ENCODE peak calls at places on chromosomes 12 and 14, in five cellular contexts. L is stimulated activated effector memory CD8-positive, alpha-beta T cell treated with anti-CD3 and anti-CD28 coated beads, Interleukin-12 subunit alpha, Interleukin-12 subunit beta, amount 100 ng/mL, for 72 hours; W is cardiac septum; F is aorta; R is nucleus accumbens. S is an unnamed sample.

GRCh38 chr12:41604830-41605229 is 416.7 kb downstream of the PDZRN4 start:
- DNase-seq in L (no peak), W (no peak), F (no peak), R (no peak), S (no peak)

GRCh38 chr14:72736348-72736747 is 157.6 kb downstream of the DPF3 start:
- DNase-seq in L (no peak), W (peak), F (no peak), R (no peak), S (no peak)

GRCh38 chr12:110338754-110339153 is 57.7 kb downstream of the ATP2A2 start:
- DNase-seq in L (no peak), W (no peak), F (no peak), R (no peak), S (no peak)

GRCh38 chr12:52168019-52168717 is 23.6 kb downstream of the KRT80 start:
- DNase-seq in L (no peak), W (no peak), F (no peak), R (no peak), S (no peak)

GRCh38 chr14:89572566-89573398 is 155.7 kb upstream of the FOXN3 start:
- DNase-seq in L (no peak), W (no peak), F (no peak), R (no peak), S (no peak)

GRCh38 chr14:45686771-45687170 is 433.8 kb upstream of the MIS18BP1 start:
- DNase-seq in L (no peak), W (no peak), F (no peak), R (no peak), S (no peak)

GRCh38 chr12:66196806-66197205 is 7.8 kb downstream of the IRAK3 start:
- DNase-seq in L (no peak), W (no peak), F (no peak), R (no peak), S (no peak)

GRCh38 chr12:69119770-69120169 is 119.6 kb upstream of the CPSF6 start:
- DNase-seq in L (no peak), W (no peak), F (no peak), R (no peak), S (no peak)

GRCh38 chr14:95290769-95291440 is 28.8 kb downstream of the CLMN start:
- DNase-seq in L (no peak), W (no peak), F (no peak), R (no peak), S (no peak)

GRCh38 chr12:121093487-121093891 is 39.2 kb upstream of the P2RX7 start:
- DNase-seq in L (no peak), W (no peak), F (no peak), R (no peak), S (no peak)

GRCh38 chr14:75662966-75663365 is 1.9 kb downstream of the TTLL5 start:
- DNase-seq in L (no peak), W (no peak), F (no peak), R (no peak), S (no peak)

S was measured in iPS DF 6.9.